ENCODE peak calls at places on chromosomes 16 and 17, in ten cellular contexts. N is K562, L is GM23248, Y is HCT116, C is fibroblast of lung, K is keratinocyte, G is GM12878, D is mammary epithelial cell, P is GM23338, V is endothelial cell of umbilical vein. W is an unnamed sample. For H3K27me3, the result is how much of the 10 kb centered on the place peaks cover.

GRCh38 chr17:56185905-56186783 is 32.9 kb downstream of the ANKFN1 start:
- DNase-seq in L (peak), D (no peak), Y (no peak), N (no peak), C (peak), G (no peak), K (no peak), V (peak), P (no peak), W (no peak)

GRCh38 chr17:82866521-82867214 is 26.8 kb upstream of the ZNF750 start:
- DNase-seq in D (no peak), K (no peak), V (peak), P (no peak), C (peak), Y (no peak), N (no peak), G (no peak), L (peak), W (no peak)

GRCh38 chr16:19601083-19601976 is 45.8 kb downstream of the VPS35L start:
- DNase-seq in L (peak), D (no peak), G (no peak), C (peak), V (peak), P (peak), K (no peak), Y (peak), N (peak), W (peak)

GRCh38 chr17:72536788-72537187 is 416.0 kb downstream of the SOX9 start:
- DNase-seq in D (no peak), Y (no peak), L (no peak), G (no peak), N (no peak), P (no peak), V (no peak), C (no peak), K (no peak), W (no peak)

GRCh38 chr16:68310441-68311315 is at the start of the genes PRMT7 and SLC7A6OS:
- DNase-seq in C (peak), L (peak), Y (peak), K (peak), D (peak), P (peak), N (peak), V (peak), G (peak), W (peak)

GRCh38 chr17:60134396-60135159 is 15.2 kb upstream of the CA4 start:
- DNase-seq in G (no peak), V (peak), D (no peak), K (no peak), C (peak), Y (no peak), N (peak), P (no peak), L (peak), W (no peak)

GRCh38 chr17:50062323-50063243 is 6.7 kb downstream of the ITGA3 start:
- DNase-seq in K (peak), P (no peak), Y (peak), V (no peak), L (peak), G (no peak), N (no peak), C (peak), D (peak), W (no peak)

GRCh38 chr17:68460715-68461114 is 3.4 kb upstream of the WIPI1 start:
- DNase-seq in P (no peak), G (no peak), N (no peak), L (no peak), Y (no peak), K (no peak), C (no peak), D (no peak), V (no peak), W (no peak)

GRCh38 chr17:39659286-39660010 is 5.7 kb upstream of the TCAP start:
- DNase-seq in G (no peak), V (peak), P (no peak), C (no peak), L (no peak), N (no peak), D (no peak), K (no peak), Y (no peak), W (no peak)

GRCh38 chr16:67935096-67935401 is 1.6 kb downstream of the PSMB10 start:
- DNase-seq in G (no peak), C (no peak), Y (no peak), D (no peak), P (peak), K (no peak), V (no peak), N (no peak), L (peak), W (no peak)

GRCh38 chr17:80034977-80035686 is 540 bp downstream of the TBC1D16 start:
- DNase-seq in L (peak), P (peak), D (peak), C (peak), V (peak), G (no peak), K (no peak), N (no peak), Y (no peak), W (peak)

GRCh38 chr16:20898938-20899502 is 1.1 kb downstream of the DCUN1D3 start:
- DNase-seq in V (peak), C (peak), G (no peak), N (no peak), P (no peak), L (peak), Y (no peak), D (peak), K (no peak), W (no peak)

GRCh38 chr17:11487469-11487868 is 110.8 kb upstream of the DNAH9 start:
- DNase-seq in D (no peak), K (no peak), C (no peak), G (no peak), N (no peak), L (no peak), P (no peak), Y (no peak), V (no peak), W (peak)

GRCh38 chr17:75047398-75048098 is 523 bp downstream of the KCTD2 start:
- DNase-seq in C (peak), P (peak), V (peak), D (no peak), N (no peak), L (peak), Y (no peak), G (no peak), K (no peak), W (no peak)

GRCh38 chr17:29433551-29433950 is 43.4 kb downstream of the TAOK1 start:
- DNase-seq in L (peak), Y (no peak), K (no peak), G (no peak), P (peak), V (no peak), D (no peak), C (no peak), N (no peak), W (peak)

GRCh38 chr16:51408357-51408756 is 257.3 kb upstream of the SALL1 start:
- DNase-seq in C (peak), Y (no peak), L (peak), K (peak), D (peak), N (no peak), P (no peak), V (peak), G (no peak), W (no peak)

GRCh38 chr16:56990407-56991286 is 1.3 kb downstream of the NLRC5 start:
- DNase-seq in L (peak), G (no peak), Y (no peak), K (no peak), P (no peak), N (no peak), V (no peak), D (no peak), C (no peak), W (no peak)

GRCh38 chr16:87431926-87432325 is 39.8 kb downstream of the MAP1LC3B start:
- DNase-seq in V (no peak), L (peak), D (peak), K (peak), N (no peak), G (no peak), C (peak), P (no peak), Y (no peak), W (peak)

GRCh38 chr16:82629441-82630027 is 2.8 kb downstream of the CDH13 start:
- DNase-seq in P (peak), D (peak), V (peak), Y (no peak), K (peak), C (peak), L (peak), N (no peak), G (no peak), W (no peak)

GRCh38 chr16:31476305-31477219 is 4.6 kb downstream of the TGFB1I1 start:
- DNase-seq in L (no peak), Y (no peak), C (no peak), V (no peak), P (peak), G (no peak), N (peak), K (no peak), D (no peak), W (no peak)
- TF ChIP-seq EZH2 in L (no peak), Y (no peak), C (no peak), V (no peak), P (no peak), G (no peak), N (no peak), K (no peak), D (no peak), W (no peak)

GRCh38 chr17:81396278-81396721 is 1.0 kb downstream of the BAHCC1 start:
- DNase-seq in K (no peak), D (no peak), C (no peak), P (no peak), G (no peak), N (no peak), Y (no peak), L (no peak), V (no peak), W (peak)
- H3K27me3 ChIP-seq in K (under half), D (under half), C (under half), P (half or more), G (under half), N (under half), Y (under half), L (under half), V (under half), W (under half)

GRCh38 chr17:61379457-61380216 is 20.0 kb upstream of the TBX2 start:
- DNase-seq in P (no peak), K (no peak), V (no peak), L (no peak), N (no peak), G (no peak), Y (no peak), D (no peak), C (no peak), W (no peak)

GRCh38 chr17:61380217-61380835 is 19.3 kb upstream of the TBX2 start:
- DNase-seq in D (no peak), N (no peak), V (no peak), K (no peak), Y (no peak), G (no peak), P (no peak), L (no peak), C (no peak), W (no peak)

GRCh38 chr17:61380836-61381525 is 18.7 kb upstream of the TBX2 start:
- DNase-seq in C (no peak), Y (no peak), G (no peak), L (no peak), K (no peak), N (no peak), V (no peak), D (no peak), P (no peak), W (no peak)

GRCh38 chr17:61376931-61377838 is 22.5 kb upstream of the TBX2 start:
- DNase-seq in Y (no peak), L (no peak), N (no peak), G (no peak), C (no peak), D (no peak), K (no peak), V (no peak), P (no peak), W (no peak)

DNA sequence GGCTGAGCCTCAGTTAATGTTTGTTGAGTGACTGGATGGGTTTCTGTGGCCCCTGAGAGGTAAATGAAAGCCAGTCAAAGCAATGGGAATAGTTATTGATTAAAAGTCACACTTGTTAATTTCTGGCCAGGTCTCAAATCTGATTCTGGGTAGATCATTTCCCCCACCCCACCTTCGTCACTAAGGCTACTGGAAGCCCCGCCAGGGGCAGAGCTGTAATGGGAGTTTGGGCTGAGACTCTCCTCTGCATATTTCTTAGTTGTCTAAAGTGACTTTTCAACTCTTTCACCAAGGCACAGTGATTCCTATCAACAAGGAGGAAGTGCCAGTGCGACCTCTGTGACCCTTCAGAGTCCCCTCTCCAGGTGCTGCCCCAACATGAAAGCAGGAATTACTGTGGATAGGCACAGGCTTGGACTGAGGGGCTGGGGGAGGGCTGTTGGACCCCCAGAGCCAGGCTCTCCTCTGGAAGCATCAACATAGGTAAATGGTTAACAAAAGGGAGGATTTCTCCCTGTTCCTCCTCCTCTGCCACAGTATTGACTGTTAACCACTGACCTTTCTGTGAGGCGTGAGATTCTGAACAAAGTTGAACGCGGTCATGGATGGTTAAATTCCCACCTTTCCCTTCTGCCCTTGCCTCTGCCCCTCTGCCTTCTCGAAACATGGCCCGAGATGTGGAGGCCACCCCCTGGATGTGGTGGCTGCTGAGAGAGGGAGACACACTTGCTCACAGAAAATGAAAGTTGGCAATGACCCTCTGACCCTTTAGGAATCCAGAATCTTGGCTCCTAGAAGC is 20.8 kb upstream of the TBX2 start:
- DNase-seq in V (no peak), Y (no peak), N (no peak), G (no peak), P (no peak), K (no peak), D (no peak), L (no peak), C (no peak), W (no peak)
- H3K27ac ChIP-seq in V (no peak), Y (no peak), N (no peak), G (no peak), P (no peak), K (no peak), D (no peak), L (no peak), C (no peak), W (no peak)

DNA sequence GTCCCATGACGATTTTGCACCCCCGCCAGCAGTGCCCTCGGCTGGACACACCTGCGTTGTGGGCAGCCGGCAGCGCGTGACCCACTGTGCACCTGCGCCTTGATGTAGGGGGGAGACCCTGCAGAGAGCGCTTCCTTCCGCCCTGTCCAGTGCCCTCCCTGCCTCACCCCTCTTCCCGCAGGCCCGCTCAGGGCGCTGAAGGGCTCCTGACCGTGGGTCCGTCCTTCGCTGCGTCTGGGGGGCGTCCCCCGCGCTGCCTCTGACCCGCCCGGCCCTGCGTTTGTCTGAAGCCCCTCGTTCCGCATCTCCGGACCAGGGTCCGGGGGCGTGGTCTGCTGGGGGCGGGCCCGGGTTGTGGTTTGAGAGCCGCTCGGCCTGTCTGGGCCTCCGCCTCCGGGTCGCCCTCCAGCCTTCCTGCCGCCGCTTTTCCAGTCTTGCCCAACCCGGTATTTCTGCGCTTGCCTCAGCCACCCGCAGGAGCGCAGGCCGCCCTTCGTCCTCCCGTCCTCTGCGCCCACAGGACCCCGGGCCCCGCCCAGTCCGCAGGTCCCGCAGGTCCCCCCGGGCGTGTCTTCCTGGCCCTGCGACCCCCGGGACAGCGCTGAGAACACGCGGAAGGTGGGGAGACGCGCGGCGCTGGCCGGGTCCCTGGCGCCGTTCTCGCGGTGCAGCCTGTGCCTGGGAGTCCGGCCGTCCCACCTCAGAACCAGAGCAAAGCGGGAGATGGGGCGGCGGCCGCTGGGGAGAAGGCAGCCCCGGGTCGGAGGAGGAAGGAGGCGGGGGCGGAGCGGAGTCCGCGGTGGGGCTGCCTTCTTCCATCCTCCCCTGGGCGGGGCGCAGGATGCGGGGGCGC is 4.0 kb upstream of the IL17C start:
- DNase-seq in N (peak), Y (no peak), V (peak), C (peak), G (peak), D (peak), K (no peak), P (peak), L (peak), W (no peak)
- TF ChIP-seq EZH2 in N (no peak), Y (no peak), V (no peak), C (no peak), G (no peak), D (no peak), K (no peak), P (no peak), L (no peak), W (no peak)

DNA sequence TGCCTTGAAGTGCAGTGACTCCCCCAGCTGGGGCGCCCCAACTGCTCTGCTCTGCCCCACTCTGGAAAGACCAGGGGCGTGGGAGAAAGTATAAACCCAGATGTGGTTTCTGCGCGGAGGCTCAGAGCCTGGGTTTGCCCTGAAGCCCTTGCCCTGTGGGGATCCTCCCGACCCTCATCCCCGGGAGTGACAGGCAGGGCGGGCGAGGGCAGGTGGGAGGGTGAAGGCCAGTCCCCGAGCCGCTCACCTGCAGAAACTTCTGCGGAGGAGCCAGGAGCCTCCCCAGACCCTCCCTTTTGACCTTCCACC is 3.8 kb downstream of the TPSD1 start:
- DNase-seq in C (no peak), V (no peak), N (peak), Y (no peak), K (no peak), D (no peak), P (no peak), L (no peak), G (no peak), W (no peak)
- H3K27me3 ChIP-seq in C (under half), V (under half), N (half or more), Y (under half), K (under half), D (under half), P (under half), L (under half), G (under half), W (under half)

W was measured in A673.